ENCODE peak calls at places on chromosomes 2 and 18, in nine cellular contexts. One of them, this sample, is unnamed.

GRCh38 chr18:60082790-60083189 is 183.0 kb downstream of the PMAIP1 start:
- DNase-seq in NCI-H774: no peak
- DNase-seq in astrocyte of the hippocampus: peak; percentile 58
- DNase-seq in NCI-H1092 treated with DMSO at 0.1 percent for 48 hours: no peak
- DNase-seq in A549: no peak
- DNase-seq in GM12865: peak; percentile 16
- DNase-seq in PC-9: no peak
- DNase-seq in stimulated activated CD4-positive, alpha-beta T cell treated with anti-CD3 and anti-CD28 coated beads, Interleukin-2, amount 100 ng/mL, for 48 hours: no peak
- DNase-seq in right atrium auricular region: no peak
- DNase-seq in this sample: no peak

GRCh38 chr2:203660465-203660864 is 46.0 kb upstream of the CD28 start:
- DNase-seq in NCI-H774: no peak
- DNase-seq in astrocyte of the hippocampus: no peak
- DNase-seq in NCI-H1092 treated with DMSO at 0.1 percent for 48 hours: no peak
- DNase-seq in A549: no peak
- DNase-seq in GM12865: no peak
- DNase-seq in PC-9: no peak
- DNase-seq in stimulated activated CD4-positive, alpha-beta T cell treated with anti-CD3 and anti-CD28 coated beads, Interleukin-2, amount 100 ng/mL, for 48 hours: no peak
- DNase-seq in right atrium auricular region: no peak
- DNase-seq in this sample: no peak

GRCh38 chr2:152409691-152410597 is 75.0 kb downstream of the FMNL2 start:
- DNase-seq in NCI-H774: no peak
- DNase-seq in astrocyte of the hippocampus: peak; percentile 42
- DNase-seq in NCI-H1092 treated with DMSO at 0.1 percent for 48 hours: no peak
- DNase-seq in A549: no peak
- DNase-seq in GM12865: no peak
- DNase-seq in PC-9: no peak
- DNase-seq in stimulated activated CD4-positive, alpha-beta T cell treated with anti-CD3 and anti-CD28 coated beads, Interleukin-2, amount 100 ng/mL, for 48 hours: no peak
- DNase-seq in right atrium auricular region: no peak
- DNase-seq in this sample: no peak

GRCh38 chr2:104945866-104946265 is 92.0 kb downstream of the POU3F3 start:
- DNase-seq in NCI-H774: no peak
- DNase-seq in astrocyte of the hippocampus: peak; percentile 34
- DNase-seq in NCI-H1092 treated with DMSO at 0.1 percent for 48 hours: no peak
- DNase-seq in A549: no peak
- DNase-seq in GM12865: no peak
- DNase-seq in PC-9: no peak
- DNase-seq in stimulated activated CD4-positive, alpha-beta T cell treated with anti-CD3 and anti-CD28 coated beads, Interleukin-2, amount 100 ng/mL, for 48 hours: no peak
- DNase-seq in right atrium auricular region: no peak
- DNase-seq in this sample: no peak

GRCh38 chr2:142722569-142722968 is 154.9 kb upstream of the KYNU start:
- DNase-seq in NCI-H774: no peak
- DNase-seq in astrocyte of the hippocampus: peak; percentile 23
- DNase-seq in NCI-H1092 treated with DMSO at 0.1 percent for 48 hours: no peak
- DNase-seq in A549: no peak
- DNase-seq in GM12865: no peak
- DNase-seq in PC-9: no peak
- DNase-seq in stimulated activated CD4-positive, alpha-beta T cell treated with anti-CD3 and anti-CD28 coated beads, Interleukin-2, amount 100 ng/mL, for 48 hours: no peak
- DNase-seq in right atrium auricular region: no peak
- DNase-seq in this sample: no peak

GRCh38 chr2:54520687-54521086 is 64.6 kb downstream of the SPTBN1 start:
- DNase-seq in NCI-H774: no peak
- DNase-seq in astrocyte of the hippocampus: peak; percentile 88
- DNase-seq in NCI-H1092 treated with DMSO at 0.1 percent for 48 hours: no peak
- DNase-seq in A549: no peak
- DNase-seq in GM12865: no peak
- DNase-seq in PC-9: peak; percentile 80
- DNase-seq in stimulated activated CD4-positive, alpha-beta T cell treated with anti-CD3 and anti-CD28 coated beads, Interleukin-2, amount 100 ng/mL, for 48 hours: no peak
- DNase-seq in right atrium auricular region: no peak
- DNase-seq in this sample: no peak

GRCh38 chr2:9756692-9757250 is 86.5 kb upstream of the TAF1B start:
- DNase-seq in NCI-H774: no peak
- DNase-seq in astrocyte of the hippocampus: no peak
- DNase-seq in NCI-H1092 treated with DMSO at 0.1 percent for 48 hours: no peak
- DNase-seq in A549: no peak
- DNase-seq in GM12865: no peak
- DNase-seq in PC-9: no peak
- DNase-seq in stimulated activated CD4-positive, alpha-beta T cell treated with anti-CD3 and anti-CD28 coated beads, Interleukin-2, amount 100 ng/mL, for 48 hours: no peak
- DNase-seq in right atrium auricular region: no peak
- DNase-seq in this sample: no peak

GRCh38 chr18:10476430-10476829 is 22.0 kb downstream of the APCDD1 start:
- DNase-seq in NCI-H774: no peak
- DNase-seq in astrocyte of the hippocampus: peak; percentile 87
- DNase-seq in NCI-H1092 treated with DMSO at 0.1 percent for 48 hours: no peak
- DNase-seq in A549: no peak
- DNase-seq in GM12865: no peak
- DNase-seq in PC-9: no peak
- DNase-seq in stimulated activated CD4-positive, alpha-beta T cell treated with anti-CD3 and anti-CD28 coated beads, Interleukin-2, amount 100 ng/mL, for 48 hours: no peak
- DNase-seq in right atrium auricular region: no peak
- DNase-seq in this sample: no peak

GRCh38 chr2:2902551-2903216 is 474.9 kb downstream of the EIPR1 start:
- DNase-seq in NCI-H774: no peak
- DNase-seq in astrocyte of the hippocampus: no peak
- DNase-seq in NCI-H1092 treated with DMSO at 0.1 percent for 48 hours: no peak
- DNase-seq in A549: no peak
- DNase-seq in GM12865: no peak
- DNase-seq in PC-9: no peak
- DNase-seq in stimulated activated CD4-positive, alpha-beta T cell treated with anti-CD3 and anti-CD28 coated beads, Interleukin-2, amount 100 ng/mL, for 48 hours: no peak
- DNase-seq in right atrium auricular region: no peak
- DNase-seq in this sample: no peak

GRCh38 chr2:119234021-119235019 is 10.7 kb downstream of the STEAP3 start:
- DNase-seq in NCI-H774: no peak
- DNase-seq in astrocyte of the hippocampus: peak; percentile 47
- DNase-seq in NCI-H1092 treated with DMSO at 0.1 percent for 48 hours: peak; percentile 15
- DNase-seq in A549: no peak
- DNase-seq in GM12865: peak; percentile 32
- DNase-seq in PC-9: no peak
- DNase-seq in stimulated activated CD4-positive, alpha-beta T cell treated with anti-CD3 and anti-CD28 coated beads, Interleukin-2, amount 100 ng/mL, for 48 hours: no peak
- DNase-seq in right atrium auricular region: no peak
- DNase-seq in this sample: no peak

GRCh38 chr2:31051213-31052185 is 86.7 kb downstream of the GALNT14 start:
- DNase-seq in NCI-H774: no peak
- DNase-seq in astrocyte of the hippocampus: no peak
- DNase-seq in NCI-H1092 treated with DMSO at 0.1 percent for 48 hours: no peak
- DNase-seq in A549: no peak
- DNase-seq in GM12865: no peak
- DNase-seq in PC-9: no peak
- DNase-seq in stimulated activated CD4-positive, alpha-beta T cell treated with anti-CD3 and anti-CD28 coated beads, Interleukin-2, amount 100 ng/mL, for 48 hours: no peak
- DNase-seq in right atrium auricular region: no peak
- DNase-seq in this sample: no peak

GRCh38 chr2:173027181-173028128 is 48.2 kb upstream of the MAP3K20 start:
- DNase-seq in NCI-H774: peak; percentile 57
- DNase-seq in astrocyte of the hippocampus: peak; percentile 93
- DNase-seq in NCI-H1092 treated with DMSO at 0.1 percent for 48 hours: peak; percentile 63
- DNase-seq in A549: peak; percentile 46
- DNase-seq in GM12865: peak; percentile 91
- DNase-seq in PC-9: peak; percentile 73
- DNase-seq in stimulated activated CD4-positive, alpha-beta T cell treated with anti-CD3 and anti-CD28 coated beads, Interleukin-2, amount 100 ng/mL, for 48 hours: peak; percentile 80
- DNase-seq in right atrium auricular region: peak; percentile 97
- DNase-seq in this sample: peak; percentile 64

GRCh38 chr2:153871231-153872221 is at the start of gene GALNT13:
- DNase-seq in NCI-H774: peak; percentile 94
- DNase-seq in astrocyte of the hippocampus: peak; percentile 81
- DNase-seq in NCI-H1092 treated with DMSO at 0.1 percent for 48 hours: peak; percentile 85
- DNase-seq in A549: peak; percentile 47
- DNase-seq in GM12865: no peak
- DNase-seq in PC-9: peak; percentile 76
- DNase-seq in stimulated activated CD4-positive, alpha-beta T cell treated with anti-CD3 and anti-CD28 coated beads, Interleukin-2, amount 100 ng/mL, for 48 hours: no peak
- DNase-seq in right atrium auricular region: no peak
- DNase-seq in this sample: no peak

GRCh38 chr2:10826625-10827024 is 14.0 kb upstream of the PDIA6 start:
- DNase-seq in NCI-H774: no peak
- DNase-seq in astrocyte of the hippocampus: no peak
- DNase-seq in NCI-H1092 treated with DMSO at 0.1 percent for 48 hours: no peak
- DNase-seq in A549: no peak
- DNase-seq in GM12865: no peak
- DNase-seq in PC-9: no peak
- DNase-seq in stimulated activated CD4-positive, alpha-beta T cell treated with anti-CD3 and anti-CD28 coated beads, Interleukin-2, amount 100 ng/mL, for 48 hours: no peak
- DNase-seq in right atrium auricular region: no peak
- DNase-seq in this sample: no peak

GRCh38 chr2:157692768-157693167 is 64.1 kb upstream of the ACVR1C start:
- DNase-seq in NCI-H774: no peak
- DNase-seq in astrocyte of the hippocampus: peak; percentile 91
- DNase-seq in NCI-H1092 treated with DMSO at 0.1 percent for 48 hours: no peak
- DNase-seq in A549: no peak
- DNase-seq in GM12865: no peak
- DNase-seq in PC-9: peak; percentile 77
- DNase-seq in stimulated activated CD4-positive, alpha-beta T cell treated with anti-CD3 and anti-CD28 coated beads, Interleukin-2, amount 100 ng/mL, for 48 hours: no peak
- DNase-seq in right atrium auricular region: no peak
- DNase-seq in this sample: no peak

GRCh38 chr2:8646731-8647461 is 35.0 kb upstream of the ID2 start:
- DNase-seq in NCI-H774: no peak
- DNase-seq in astrocyte of the hippocampus: no peak
- DNase-seq in NCI-H1092 treated with DMSO at 0.1 percent for 48 hours: no peak
- DNase-seq in A549: no peak
- DNase-seq in GM12865: no peak
- DNase-seq in PC-9: no peak
- DNase-seq in stimulated activated CD4-positive, alpha-beta T cell treated with anti-CD3 and anti-CD28 coated beads, Interleukin-2, amount 100 ng/mL, for 48 hours: no peak
- DNase-seq in right atrium auricular region: no peak
- DNase-seq in this sample: no peak

GRCh38 chr2:38909872-38910271 is 20.2 kb downstream of the ARHGEF33 start:
- DNase-seq in NCI-H774: no peak
- DNase-seq in astrocyte of the hippocampus: no peak
- DNase-seq in NCI-H1092 treated with DMSO at 0.1 percent for 48 hours: no peak
- DNase-seq in A549: no peak
- DNase-seq in GM12865: no peak
- DNase-seq in PC-9: no peak
- DNase-seq in stimulated activated CD4-positive, alpha-beta T cell treated with anti-CD3 and anti-CD28 coated beads, Interleukin-2, amount 100 ng/mL, for 48 hours: no peak
- DNase-seq in right atrium auricular region: no peak
- DNase-seq in this sample: no peak

GRCh38 chr18:78792736-78793135 is 186.9 kb upstream of the SALL3 start:
- DNase-seq in NCI-H774: no peak
- DNase-seq in astrocyte of the hippocampus: no peak
- DNase-seq in NCI-H1092 treated with DMSO at 0.1 percent for 48 hours: no peak
- DNase-seq in A549: no peak
- DNase-seq in GM12865: no peak
- DNase-seq in PC-9: no peak
- DNase-seq in stimulated activated CD4-positive, alpha-beta T cell treated with anti-CD3 and anti-CD28 coated beads, Interleukin-2, amount 100 ng/mL, for 48 hours: no peak
- DNase-seq in right atrium auricular region: no peak
- DNase-seq in this sample: no peak

GRCh38 chr2:23637011-23637778 is 252.2 kb downstream of the KLHL29 start:
- DNase-seq in NCI-H774: no peak
- DNase-seq in astrocyte of the hippocampus: peak; percentile 83
- DNase-seq in NCI-H1092 treated with DMSO at 0.1 percent for 48 hours: no peak
- DNase-seq in A549: no peak
- DNase-seq in GM12865: no peak
- DNase-seq in PC-9: no peak
- DNase-seq in stimulated activated CD4-positive, alpha-beta T cell treated with anti-CD3 and anti-CD28 coated beads, Interleukin-2, amount 100 ng/mL, for 48 hours: no peak
- DNase-seq in right atrium auricular region: no peak
- DNase-seq in this sample: no peak

GRCh38 chr2:239846789-239847676 is 178.1 kb downstream of the NDUFA10 start:
- DNase-seq in NCI-H774: no peak
- DNase-seq in astrocyte of the hippocampus: no peak
- DNase-seq in NCI-H1092 treated with DMSO at 0.1 percent for 48 hours: no peak
- DNase-seq in A549: no peak
- DNase-seq in GM12865: no peak
- DNase-seq in PC-9: no peak
- DNase-seq in stimulated activated CD4-positive, alpha-beta T cell treated with anti-CD3 and anti-CD28 coated beads, Interleukin-2, amount 100 ng/mL, for 48 hours: no peak
- DNase-seq in right atrium auricular region: no peak
- DNase-seq in this sample: no peak

GRCh38 chr18:51196811-51197660 is 445 bp downstream of the MEX3C start:
- DNase-seq in NCI-H774: no peak
- DNase-seq in astrocyte of the hippocampus: peak; percentile 74
- DNase-seq in NCI-H1092 treated with DMSO at 0.1 percent for 48 hours: peak; percentile 47
- DNase-seq in A549: no peak
- DNase-seq in GM12865: peak; percentile 75
- DNase-seq in PC-9: no peak
- DNase-seq in stimulated activated CD4-positive, alpha-beta T cell treated with anti-CD3 and anti-CD28 coated beads, Interleukin-2, amount 100 ng/mL, for 48 hours: peak; percentile 7
- DNase-seq in right atrium auricular region: no peak
- DNase-seq in this sample: peak; percentile 31

GRCh38 chr2:80217446-80217845 is 87.1 kb downstream of the LRRTM1 start:
- DNase-seq in NCI-H774: no peak
- DNase-seq in astrocyte of the hippocampus: no peak
- DNase-seq in NCI-H1092 treated with DMSO at 0.1 percent for 48 hours: no peak
- DNase-seq in A549: no peak
- DNase-seq in GM12865: no peak
- DNase-seq in PC-9: no peak
- DNase-seq in stimulated activated CD4-positive, alpha-beta T cell treated with anti-CD3 and anti-CD28 coated beads, Interleukin-2, amount 100 ng/mL, for 48 hours: no peak
- DNase-seq in right atrium auricular region: no peak
- DNase-seq in this sample: no peak

GRCh38 chr2:191264647-191265079 is 19.5 kb downstream of the MYO1B start:
- DNase-seq in NCI-H774: no peak
- DNase-seq in astrocyte of the hippocampus: peak; percentile 86
- DNase-seq in NCI-H1092 treated with DMSO at 0.1 percent for 48 hours: no peak
- DNase-seq in A549: no peak
- DNase-seq in GM12865: no peak
- DNase-seq in PC-9: no peak
- DNase-seq in stimulated activated CD4-positive, alpha-beta T cell treated with anti-CD3 and anti-CD28 coated beads, Interleukin-2, amount 100 ng/mL, for 48 hours: no peak
- DNase-seq in right atrium auricular region: no peak
- DNase-seq in this sample: no peak

GRCh38 chr2:212549463-212549862 is 10.9 kb upstream of the ERBB4 start:
- DNase-seq in NCI-H774: peak; percentile 38
- DNase-seq in astrocyte of the hippocampus: no peak
- DNase-seq in NCI-H1092 treated with DMSO at 0.1 percent for 48 hours: peak; percentile 15
- DNase-seq in A549: no peak
- DNase-seq in GM12865: no peak
- DNase-seq in PC-9: no peak
- DNase-seq in stimulated activated CD4-positive, alpha-beta T cell treated with anti-CD3 and anti-CD28 coated beads, Interleukin-2, amount 100 ng/mL, for 48 hours: no peak
- DNase-seq in right atrium auricular region: no peak
- DNase-seq in this sample: no peak

GRCh38 chr2:75100011-75100680 is 99.2 kb downstream of the TACR1 start:
- DNase-seq in NCI-H774: no peak
- DNase-seq in astrocyte of the hippocampus: peak; percentile 82
- DNase-seq in NCI-H1092 treated with DMSO at 0.1 percent for 48 hours: no peak
- DNase-seq in A549: no peak
- DNase-seq in GM12865: no peak
- DNase-seq in PC-9: peak; percentile 90
- DNase-seq in stimulated activated CD4-positive, alpha-beta T cell treated with anti-CD3 and anti-CD28 coated beads, Interleukin-2, amount 100 ng/mL, for 48 hours: no peak
- DNase-seq in right atrium auricular region: no peak
- DNase-seq in this sample: no peak

GRCh38 chr2:225270861-225271260 is 128.6 kb upstream of the NYAP2 start:
- DNase-seq in NCI-H774: peak; percentile 5
- DNase-seq in astrocyte of the hippocampus: peak; percentile 70
- DNase-seq in NCI-H1092 treated with DMSO at 0.1 percent for 48 hours: peak; percentile 25
- DNase-seq in A549: peak; percentile 32
- DNase-seq in GM12865: peak; percentile 85
- DNase-seq in PC-9: peak; percentile 52
- DNase-seq in stimulated activated CD4-positive, alpha-beta T cell treated with anti-CD3 and anti-CD28 coated beads, Interleukin-2, amount 100 ng/mL, for 48 hours: no peak
- DNase-seq in right atrium auricular region: no peak
- DNase-seq in this sample: peak; percentile 60

GRCh38 chr2:241639385-241639784 is 1.9 kb downstream of the ATG4B start:
- DNase-seq in NCI-H774: no peak
- DNase-seq in astrocyte of the hippocampus: no peak
- DNase-seq in NCI-H1092 treated with DMSO at 0.1 percent for 48 hours: no peak
- DNase-seq in A549: no peak
- DNase-seq in GM12865: no peak
- DNase-seq in PC-9: no peak
- DNase-seq in stimulated activated CD4-positive, alpha-beta T cell treated with anti-CD3 and anti-CD28 coated beads, Interleukin-2, amount 100 ng/mL, for 48 hours: no peak
- DNase-seq in right atrium auricular region: no peak
- DNase-seq in this sample: no peak

This sample was measured in GM10248.